ENCODE peak calls at places on chromosomes 11 and 22, in eight cellular contexts. X is D721Med; U is HFFc6; J is foreskin keratinocyte; L is endothelial cell; D is activated CD4-positive, alpha-beta T cell treated with anti-CD3 and anti-CD28 coated beads for 24 hours; W is stimulated activated CD8-positive, alpha-beta memory T cell treated with anti-CD3 and anti-CD28 coated beads, Interleukin-4, amount 100 ng/mL, for 24 hours; Y is NCI-H460. C is an unnamed sample.

GRCh38 chr11:102318469-102318868 is 1.2 kb downstream of the BIRC3 start:
- DNase-seq in X (no peak), U (no peak), J (no peak), L (no peak), D (peak), W (peak), Y (no peak), C (peak)

GRCh38 chr11:100978442-100978841 is 151.2 kb downstream of the PGR start:
- DNase-seq in X (no peak), U (no peak), J (no peak), L (no peak), D (no peak), W (no peak), Y (no peak), C (no peak)

GRCh38 chr22:18031670-18032454 is 7.5 kb upstream of the MICAL3 start:
- DNase-seq in X (no peak), U (peak), J (peak), L (no peak), D (no peak), W (no peak), Y (no peak), C (no peak)

GRCh38 chr11:1451781-1452470 is 34.7 kb downstream of the MOB2 start:
- DNase-seq in X (no peak), U (no peak), J (no peak), L (no peak), D (no peak), W (no peak), Y (no peak), C (no peak)

GRCh38 chr22:48503035-48503625 is 1324.5 kb downstream of the BRD1 start:
- DNase-seq in X (no peak), U (no peak), J (no peak), L (no peak), D (no peak), W (no peak), Y (no peak), C (no peak)

GRCh38 chr22:42299586-42300285 is 29.3 kb upstream of the TCF20 start:
- DNase-seq in X (no peak), U (no peak), J (no peak), L (no peak), D (no peak), W (peak), Y (no peak), C (no peak)

GRCh38 chr11:115759622-115760527 is 255.7 kb upstream of the CADM1 start:
- DNase-seq in X (no peak), U (no peak), J (no peak), L (peak), D (no peak), W (no peak), Y (no peak), C (no peak)

GRCh38 chr11:116533186-116533825 is 239.5 kb downstream of the BUD13 start:
- DNase-seq in X (no peak), U (no peak), J (no peak), L (no peak), D (no peak), W (no peak), Y (no peak), C (no peak)

GRCh38 chr11:120197254-120197891 is 13.5 kb upstream of the OAF start:
- DNase-seq in X (no peak), U (no peak), J (no peak), L (no peak), D (no peak), W (no peak), Y (no peak), C (no peak)

GRCh38 chr11:118618991-118619375 is 11.6 kb downstream of the PHLDB1 start:
- DNase-seq in X (no peak), U (peak), J (no peak), L (no peak), D (no peak), W (no peak), Y (no peak), C (no peak)

GRCh38 chr11:95684701-95685100 is 104.9 kb downstream of the FAM76B start:
- DNase-seq in X (no peak), U (no peak), J (no peak), L (no peak), D (no peak), W (no peak), Y (no peak), C (no peak)

GRCh38 chr11:47355283-47356128 is 3.0 kb upstream of the MYBPC3 start:
- DNase-seq in X (peak), U (peak), J (peak), L (peak), D (peak), W (no peak), Y (peak), C (peak)